ENCODE peak calls at places on chromosome 13, in four cellular contexts. One of them, this sample, is unnamed.

GRCh38 chr13:30224732-30225131 is 82.6 kb downstream of the KATNAL1 start:
- DNase-seq in WTC11: no peak
- DNase-seq in HepG2: no peak
- DNase-seq in K562: no peak
- DNase-seq in this sample: no peak

GRCh38 chr13:73060251-73061160 is 1.7 kb downstream of the KLF5 start:
- DNase-seq in WTC11: no peak
- DNase-seq in HepG2: no peak
- DNase-seq in K562: peak; percentile 31
- DNase-seq in this sample: no peak

GRCh38 chr13:108915095-108915633 is 285.8 kb downstream of the MYO16 start:
- DNase-seq in WTC11: no peak
- DNase-seq in HepG2: peak; percentile 24
- DNase-seq in K562: peak; percentile 8
- DNase-seq in this sample: no peak

GRCh38 chr13:25662516-25662915 is 290.7 kb downstream of the ATP8A2 start:
- DNase-seq in WTC11: no peak
- DNase-seq in HepG2: no peak
- DNase-seq in K562: no peak
- DNase-seq in this sample: no peak

GRCh38 chr13:100210966-100211710 is 122.2 kb downstream of the PCCA start:
- DNase-seq in WTC11: no peak
- DNase-seq in HepG2: no peak
- DNase-seq in K562: no peak
- DNase-seq in this sample: no peak

GRCh38 chr13:46146898-46147297 is 35.1 kb downstream of the LCP1 start:
- DNase-seq in WTC11: peak; percentile 35
- DNase-seq in HepG2: peak; percentile 56
- DNase-seq in K562: no peak
- DNase-seq in this sample: no peak

GRCh38 chr13:87677334-87678234 is 6.4 kb downstream of the SLITRK5 start:
- DNase-seq in WTC11: peak; percentile 71
- DNase-seq in HepG2: peak; percentile 1
- DNase-seq in K562: no peak
- DNase-seq in this sample: no peak

GRCh38 chr13:72728290-72728605 is 525 bp downstream of the BORA start:
- DNase-seq in WTC11: no peak
- DNase-seq in HepG2: no peak
- DNase-seq in K562: no peak
- DNase-seq in this sample: no peak

GRCh38 chr13:97977376-97977705 is 23.9 kb downstream of the IPO5 start:
- DNase-seq in WTC11: no peak
- DNase-seq in HepG2: no peak
- DNase-seq in K562: no peak
- DNase-seq in this sample: no peak

GRCh38 chr13:99386495-99386894 is 79.3 kb upstream of the GPR183 start:
- DNase-seq in WTC11: no peak
- DNase-seq in HepG2: no peak
- DNase-seq in K562: no peak
- DNase-seq in this sample: no peak

GRCh38 chr13:109272595-109273325 is 513.6 kb downstream of the IRS2 start:
- DNase-seq in WTC11: no peak
- DNase-seq in HepG2: no peak
- DNase-seq in K562: no peak
- DNase-seq in this sample: no peak

GRCh38 chr13:94160875-94161274 is 318.6 kb downstream of the DCT start:
- DNase-seq in WTC11: no peak
- DNase-seq in HepG2: no peak
- DNase-seq in K562: no peak
- DNase-seq in this sample: no peak

GRCh38 chr13:33639640-33640080 is 178.3 kb upstream of the RFC3 start:
- DNase-seq in WTC11: no peak
- DNase-seq in HepG2: peak; percentile 43
- DNase-seq in K562: no peak
- DNase-seq in this sample: peak; percentile 40

GRCh38 chr13:113178070-113178895 is 19.8 kb downstream of the PROZ start:
- DNase-seq in WTC11: no peak
- DNase-seq in HepG2: no peak
- DNase-seq in K562: no peak
- DNase-seq in this sample: no peak

GRCh38 chr13:46016216-46016615 is 36.3 kb downstream of the ZC3H13 start:
- DNase-seq in WTC11: no peak
- DNase-seq in HepG2: no peak
- DNase-seq in K562: no peak
- DNase-seq in this sample: no peak

GRCh38 chr13:101417043-101417406 is 717 bp upstream of the NALCN start:
- DNase-seq in WTC11: no peak
- DNase-seq in HepG2: no peak
- DNase-seq in K562: no peak
- DNase-seq in this sample: no peak

GRCh38 chr13:71718931-71719330 is 148.1 kb downstream of the DACH1 start:
- DNase-seq in WTC11: no peak
- DNase-seq in HepG2: no peak
- DNase-seq in K562: no peak
- DNase-seq in this sample: no peak

GRCh38 chr13:87674143-87674772 is 3.1 kb downstream of the SLITRK5 start:
- DNase-seq in WTC11: no peak
- DNase-seq in HepG2: no peak
- DNase-seq in K562: no peak
- DNase-seq in this sample: no peak

GRCh38 chr13:83007226-83007625 is 875.0 kb downstream of the SLITRK1 start:
- DNase-seq in WTC11: no peak
- DNase-seq in HepG2: no peak
- DNase-seq in K562: no peak
- DNase-seq in this sample: no peak

GRCh38 chr13:35598233-35598632 is 121.7 kb upstream of the MAB21L1 start:
- DNase-seq in WTC11: no peak
- DNase-seq in HepG2: no peak
- DNase-seq in K562: no peak
- DNase-seq in this sample: no peak

DNA sequence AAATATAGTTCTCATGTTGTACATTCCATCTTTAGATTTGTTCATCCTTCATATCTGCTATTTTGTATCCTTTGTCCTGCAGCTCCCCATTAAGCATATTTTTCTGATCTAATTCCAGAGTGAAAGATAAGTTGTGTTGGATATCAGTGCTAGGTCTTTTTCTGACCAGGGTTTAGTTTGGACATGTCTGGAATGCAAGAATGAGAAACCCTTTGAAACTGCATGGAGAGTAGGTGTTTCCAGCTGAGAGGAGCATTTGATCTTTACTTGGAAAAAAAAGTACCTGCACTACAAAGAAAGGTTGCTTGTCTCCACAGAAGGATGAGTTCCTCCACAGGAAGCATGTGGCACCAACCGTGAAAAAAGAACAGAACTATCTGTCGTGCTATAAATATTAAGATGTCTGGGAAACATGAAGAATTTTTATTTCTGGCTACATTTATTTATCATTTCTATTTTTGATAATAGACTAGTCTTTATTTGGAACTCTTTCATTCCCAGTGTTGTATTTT is 36.6 kb upstream of the MED4 start:
- DNase-seq in WTC11: no peak
- DNase-seq in HepG2: no peak
- DNase-seq in K562: no peak
- DNase-seq in this sample: no peak
- TF ChIP-seq NR2C2 in WTC11: no peak
- TF ChIP-seq NR2C2 in HepG2: no peak
- TF ChIP-seq NR2C2 in K562: no peak
- TF ChIP-seq NR2C2 in this sample: no peak

GRCh38 chr13:51958217-51958547 is 53.1 kb downstream of the ATP7B start:
- DNase-seq in WTC11: no peak
- DNase-seq in HepG2: no peak
- DNase-seq in K562: no peak
- DNase-seq in this sample: no peak

GRCh38 chr13:51956717-51957116 is 54.5 kb downstream of the ATP7B start:
- DNase-seq in WTC11: no peak
- DNase-seq in HepG2: no peak
- DNase-seq in K562: no peak
- DNase-seq in this sample: no peak

GRCh38 chr13:51959773-51960172 is 51.5 kb downstream of the ATP7B start:
- DNase-seq in WTC11: no peak
- DNase-seq in HepG2: no peak
- DNase-seq in K562: peak; percentile 21
- DNase-seq in this sample: no peak

GRCh38 chr13:51955841-51956603 is 55.2 kb downstream of the ATP7B start:
- DNase-seq in WTC11: no peak
- DNase-seq in HepG2: no peak
- DNase-seq in K562: peak; percentile 34
- DNase-seq in this sample: no peak

GRCh38 chr13:51957377-51958216 is 53.7 kb downstream of the ATP7B start:
- DNase-seq in WTC11: no peak
- DNase-seq in HepG2: no peak
- DNase-seq in K562: peak; percentile 32
- DNase-seq in this sample: peak; percentile 37
- TF ChIP-seq NR2C2 in WTC11: no peak
- TF ChIP-seq NR2C2 in HepG2: no peak
- TF ChIP-seq NR2C2 in K562: no peak
- TF ChIP-seq NR2C2 in this sample: no peak

DNA sequence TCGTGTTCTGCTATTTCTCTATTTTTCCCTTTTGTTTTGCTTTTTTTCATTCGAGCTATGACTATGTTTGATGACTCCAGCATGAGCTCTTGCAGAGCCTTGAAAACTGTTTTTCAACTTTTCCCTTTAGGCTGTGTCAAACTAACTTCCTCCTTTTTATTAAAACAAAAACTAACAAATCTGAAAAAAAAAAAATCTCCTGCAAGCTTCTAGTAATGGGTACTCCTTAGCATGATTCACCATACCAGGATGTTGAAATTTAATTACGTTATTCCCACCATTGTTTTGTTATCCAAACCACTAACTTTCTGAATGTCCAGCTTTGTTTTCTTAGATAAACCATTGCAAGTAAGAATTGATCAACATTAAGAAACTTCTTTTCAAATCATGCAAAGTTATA is 12.4 kb downstream of the CLDN10 start:
- DNase-seq in WTC11: no peak
- DNase-seq in HepG2: no peak
- DNase-seq in K562: no peak
- DNase-seq in this sample: no peak
- TF ChIP-seq NR2C2 in WTC11: no peak
- TF ChIP-seq NR2C2 in HepG2: no peak
- TF ChIP-seq NR2C2 in K562: no peak
- TF ChIP-seq NR2C2 in this sample: no peak

GRCh38 chr13:51534075-51534817 is 50.0 kb upstream of the WDFY2 start:
- DNase-seq in WTC11: no peak
- DNase-seq in HepG2: no peak
- DNase-seq in K562: no peak
- DNase-seq in this sample: no peak
- TF ChIP-seq NR2C2 in WTC11: no peak
- TF ChIP-seq NR2C2 in HepG2: no peak
- TF ChIP-seq NR2C2 in K562: no peak
- TF ChIP-seq NR2C2 in this sample: no peak

GRCh38 chr13:42041684-42042035 is 6.8 kb upstream of the DGKH start:
- DNase-seq in WTC11: peak; percentile 60
- DNase-seq in HepG2: no peak
- DNase-seq in K562: peak; percentile 50
- DNase-seq in this sample: peak; percentile 36
- TF ChIP-seq NR2C2 in WTC11: no peak
- TF ChIP-seq NR2C2 in HepG2: no peak
- TF ChIP-seq NR2C2 in K562: no peak
- TF ChIP-seq NR2C2 in this sample: no peak

GRCh38 chr13:48302920-48303330 is 626 bp upstream of the RB1 start:
- DNase-seq in WTC11: no peak
- DNase-seq in HepG2: no peak
- DNase-seq in K562: peak; percentile 7
- DNase-seq in this sample: no peak
- TF ChIP-seq NR2C2 in WTC11: no peak
- TF ChIP-seq NR2C2 in HepG2: no peak
- TF ChIP-seq NR2C2 in K562: no peak
- TF ChIP-seq NR2C2 in this sample: no peak